ENCODE peak calls at places on chromosomes 1 and 21, in seven cellular contexts. Y is Peyer's patch, E is K562, A is OCI-LY7, P is heart left ventricle, V is adrenal gland, C is brain microvascular endothelial cell. W is an unnamed sample.
A peak's percentile ranks its signal among the peaks of the same experiment; 100 is the strongest.

GRCh38 chr1:3912809-3913685 is 13.0 kb upstream of the C1orf174 start:
- DNase-seq in A (no peak), P (no peak), C (no peak), Y (no peak), V (no peak), E (peak; percentile 46), W (no peak)

GRCh38 chr1:163131981-163132380 is 62.8 kb downstream of the RGS4 start:
- DNase-seq in A (no peak), P (no peak), V (no peak), C (no peak), Y (no peak), E (no peak), W (no peak)

GRCh38 chr1:229068266-229069043 is 202.5 kb upstream of the RAB4A start:
- DNase-seq in P (no peak), C (no peak), V (peak; percentile 50), E (no peak), Y (no peak), A (no peak), W (no peak)

GRCh38 chr21:45562401-45562800 is 20.2 kb upstream of the SLC19A1 start:
- DNase-seq in E (no peak), Y (peak; percentile 37), P (no peak), C (no peak), V (no peak), A (no peak), W (no peak)

GRCh38 chr1:113216664-113217063 is 143.7 kb downstream of the LRIG2 start:
- DNase-seq in V (no peak), A (no peak), Y (no peak), C (no peak), P (no peak), E (no peak), W (no peak)

GRCh38 chr1:22044690-22045420 is 7.7 kb upstream of the CDC42 start:
- DNase-seq in V (no peak), P (no peak), A (no peak), C (peak; percentile 51), E (peak; percentile 33), Y (peak; percentile 9), W (no peak)

GRCh38 chr1:115237507-115237906 is 100.5 kb downstream of the NGF start:
- DNase-seq in E (peak; percentile 5), P (no peak), C (peak; percentile 20), A (no peak), V (no peak), Y (no peak), W (no peak)

GRCh38 chr21:32869459-32869858 is 97.9 kb upstream of the PAXBP1 start:
- DNase-seq in V (no peak), C (no peak), P (no peak), E (no peak), Y (no peak), A (no peak), W (no peak)

GRCh38 chr1:203914292-203914691 is 52.9 kb downstream of the SNRPE start:
- DNase-seq in P (no peak), E (no peak), C (no peak), A (no peak), Y (no peak), V (no peak), W (no peak)

GRCh38 chr1:196608401-196609113 is at the start of gene KCNT2:
- DNase-seq in A (no peak), E (peak; percentile 38), V (peak; percentile 29), P (peak; percentile 75), C (peak; percentile 50), Y (peak; percentile 58), W (no peak)

GRCh38 chr1:109478806-109479205 is 4.9 kb upstream of the ATXN7L2 start:
- DNase-seq in A (peak; percentile 38), C (no peak), V (peak; percentile 9), E (peak; percentile 72), Y (no peak), P (no peak), W (no peak)

GRCh38 chr1:163130250-163130856 is 61.2 kb downstream of the RGS4 start:
- DNase-seq in Y (no peak), P (no peak), A (no peak), V (no peak), C (no peak), E (no peak), W (no peak)

GRCh38 chr1:214688891-214689290 is 85.9 kb downstream of the CENPF start:
- DNase-seq in Y (no peak), C (no peak), V (no peak), A (no peak), P (no peak), E (no peak), W (no peak)

GRCh38 chr1:71625004-71625403 is 544.2 kb upstream of the ZRANB2 start:
- DNase-seq in Y (no peak), P (no peak), A (no peak), C (no peak), V (no peak), E (no peak), W (no peak)

GRCh38 chr1:246591504-246591903 is 25.2 kb downstream of the CNST start:
- DNase-seq in E (no peak), C (no peak), V (no peak), P (no peak), Y (no peak), A (no peak), W (peak; percentile 42)

GRCh38 chr1:173934440-173934839 is 17.3 kb upstream of the SERPINC1 start:
- DNase-seq in C (no peak), A (no peak), E (no peak), V (no peak), Y (no peak), P (no peak), W (no peak)
- H3K36me3 ChIP-seq in C (peaks cover 17% of the 10 kb centered on the region), A (peaks cover 57% of the 10 kb centered on the region), E (peaks cover 58% of the 10 kb centered on the region), V (peaks cover 21% of the 10 kb centered on the region), Y (no peaks in the 10 kb centered on the region), P (peaks cover 85% of the 10 kb centered on the region), W (peaks cover 1% of the 10 kb centered on the region)

DNA sequence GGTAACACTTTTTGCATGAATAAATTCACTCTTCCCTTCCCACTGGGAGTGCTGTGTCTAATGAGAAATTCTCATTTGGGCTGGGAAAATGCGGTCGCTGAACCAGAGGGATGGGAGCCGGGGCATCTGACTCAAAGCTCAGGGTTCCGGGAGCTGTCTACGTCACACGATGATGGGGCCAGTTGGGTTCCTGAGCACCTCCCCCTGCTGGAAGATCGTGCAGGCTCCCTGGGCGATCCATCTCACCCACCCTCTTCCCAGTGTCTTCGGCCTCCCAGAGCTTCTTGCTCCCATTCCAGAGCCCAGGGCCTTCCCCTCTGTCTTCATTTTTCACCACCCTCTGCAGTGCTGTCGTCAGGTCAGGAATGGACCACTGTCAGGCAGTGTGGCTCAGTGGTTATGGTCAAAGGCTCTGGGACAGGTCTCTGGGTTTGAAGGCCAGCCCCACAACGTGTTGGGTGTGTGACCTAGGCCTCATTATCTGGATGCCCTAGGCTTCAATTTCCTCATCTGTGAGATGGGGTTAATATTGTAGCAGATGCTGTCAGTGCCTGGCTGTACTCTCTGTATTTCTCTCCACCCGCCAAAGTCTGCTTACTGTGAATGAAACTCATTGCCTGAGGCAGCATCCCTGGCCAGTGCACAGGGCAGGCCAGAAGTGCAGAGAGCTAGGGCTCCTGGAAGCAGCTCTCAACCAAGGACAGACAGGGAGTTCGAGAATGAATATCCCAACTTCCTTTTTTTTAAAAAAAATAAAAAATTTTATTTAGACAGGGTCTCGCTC is 31.8 kb downstream of the IGSF21 start:
- DNase-seq in C (no peak), A (no peak), V (no peak), Y (no peak), P (no peak), E (peak; percentile 15), W (no peak)
- TF ChIP-seq CTCF in C (no peak), A (no peak), V (no peak), Y (no peak), P (no peak), E (no peak), W (no peak)

GRCh38 chr1:90458023-90458422 is 259.1 kb downstream of the BARHL2 start:
- DNase-seq in A (no peak), Y (no peak), E (no peak), C (no peak), V (no peak), P (no peak), W (no peak)
- H3K36me3 ChIP-seq in A (no peaks in the 10 kb centered on the region), Y (no peaks in the 10 kb centered on the region), E (no peaks in the 10 kb centered on the region), C (no peaks in the 10 kb centered on the region), V (no peaks in the 10 kb centered on the region), P (no peaks in the 10 kb centered on the region), W (no peaks in the 10 kb centered on the region)

GRCh38 chr1:47449702-47450552 is 12.1 kb downstream of the FOXD2 start:
- DNase-seq in V (peak; percentile 35), A (no peak), E (peak; percentile 57), Y (peak; percentile 64), C (no peak), P (peak; percentile 70), W (no peak)
- TF ChIP-seq CTCF in V (peak; percentile 37), A (peak; percentile 56), E (peak; percentile 78), Y (peak; percentile 29), C (peak; percentile 65), P (peak; percentile 45), W (peak; percentile 64)

DNA sequence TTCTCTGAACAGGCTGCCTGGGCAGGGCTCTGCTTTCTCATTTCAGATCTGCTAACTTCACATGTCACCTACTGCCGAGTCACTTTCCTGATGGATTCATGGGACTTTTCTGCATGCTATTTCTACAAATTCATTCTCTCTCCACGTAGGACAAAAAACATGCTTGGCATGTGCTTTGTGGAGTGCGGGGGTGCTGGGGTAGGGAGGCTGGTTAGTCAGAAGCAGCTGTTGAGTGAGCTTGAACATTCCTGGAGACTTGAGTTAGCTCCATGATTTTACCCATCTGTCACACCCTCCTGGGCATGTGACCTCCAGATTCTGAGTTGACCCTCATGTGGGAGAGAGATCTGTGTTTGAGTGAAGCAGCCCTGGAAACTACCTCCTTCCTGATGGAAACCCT is 71.4 kb downstream of the UCK2 start:
- DNase-seq in P (no peak), A (no peak), Y (no peak), E (no peak), V (no peak), C (peak; percentile 97), W (no peak)
- H3K36me3 ChIP-seq in P (no peaks in the 10 kb centered on the region), A (peaks cover 67% of the 10 kb centered on the region), Y (no peaks in the 10 kb centered on the region), E (peaks cover 94% of the 10 kb centered on the region), V (peaks cover 4% of the 10 kb centered on the region), C (peaks cover 10% of the 10 kb centered on the region), W (peaks cover 28% of the 10 kb centered on the region)

W was measured in GM06990.